ENCODE peak calls at places on chromosomes 12 and 14, in five cellular contexts. W is psoas muscle; G is AG20443; U is effector CD8-positive, alpha-beta T cell; H is dermis blood vessel endothelial cell. T is an unnamed sample.

GRCh38 chr12:124548854-124549378 is 18.5 kb downstream of the NCOR2 start:
- DNase-seq in W (peak), G (peak), U (no peak), H (peak), T (peak)

GRCh38 chr14:74324945-74325361 is 22.2 kb upstream of the ABCD4 start:
- DNase-seq in W (no peak), G (peak), U (no peak), H (peak), T (no peak)

GRCh38 chr12:69428351-69429048 is 41.7 kb upstream of the FRS2 start:
- DNase-seq in W (no peak), G (peak), U (no peak), H (no peak), T (no peak)

GRCh38 chr12:54033106-54033979 is 493 bp downstream of the HOXC5 start:
- DNase-seq in W (peak), G (peak), U (no peak), H (no peak), T (no peak)

GRCh38 chr12:10936495-10936894 is 2.6 kb downstream of the TAS2R14 start:
- DNase-seq in W (no peak), G (no peak), U (no peak), H (no peak), T (no peak)

GRCh38 chr12:78390920-78391319 is 473.7 kb upstream of the SYT1 start:
- DNase-seq in W (no peak), G (no peak), U (no peak), H (no peak), T (no peak)

GRCh38 chr14:34632451-34632850 is 2.5 kb upstream of the SNX6 start:
- DNase-seq in W (no peak), G (no peak), U (no peak), H (no peak), T (no peak)

GRCh38 chr14:47539065-47539464 is 136.3 kb downstream of the MDGA2 start:
- DNase-seq in W (no peak), G (no peak), U (no peak), H (no peak), T (no peak)

GRCh38 chr14:89384023-89384422 is 33.0 kb downstream of the FOXN3 start:
- DNase-seq in W (no peak), G (no peak), U (no peak), H (no peak), T (no peak)

GRCh38 chr12:34400423-34400881 is 378.2 kb downstream of the ALG10 start:
- DNase-seq in W (peak), G (peak), U (no peak), H (no peak), T (peak)